ENCODE peak calls at places on chromosomes 12 and 14, in ten cellular contexts. One of them, this sample, is unnamed.

GRCh38 chr14:59490756-59491155 is 6.4 kb downstream of the JKAMP start:
- DNase-seq in left lung: no peak
- DNase-seq in fibroblast of lung: peak; percentile 30
- DNase-seq in CD4-positive, alpha-beta T cell: no peak
- DNase-seq in fibroblast of the aortic adventitia: no peak
- DNase-seq in astrocyte: peak; percentile 14
- DNase-seq in RWPE1: no peak
- DNase-seq in astrocyte of the cerebellum: no peak
- DNase-seq in stomach: no peak
- DNase-seq in AG04449: no peak
- DNase-seq in this sample: no peak

GRCh38 chr12:123111498-123112165 is 39.3 kb downstream of the PITPNM2 start:
- DNase-seq in left lung: no peak
- DNase-seq in fibroblast of lung: peak; percentile 83
- DNase-seq in CD4-positive, alpha-beta T cell: no peak
- DNase-seq in fibroblast of the aortic adventitia: no peak
- DNase-seq in astrocyte: peak; percentile 75
- DNase-seq in RWPE1: no peak
- DNase-seq in astrocyte of the cerebellum: peak; percentile 69
- DNase-seq in stomach: no peak
- DNase-seq in AG04449: no peak
- DNase-seq in this sample: no peak

GRCh38 chr12:70883855-70884254 is 36.7 kb downstream of the PTPRR start:
- DNase-seq in left lung: no peak
- DNase-seq in fibroblast of lung: no peak
- DNase-seq in CD4-positive, alpha-beta T cell: no peak
- DNase-seq in fibroblast of the aortic adventitia: no peak
- DNase-seq in astrocyte: no peak
- DNase-seq in RWPE1: no peak
- DNase-seq in astrocyte of the cerebellum: no peak
- DNase-seq in stomach: no peak
- DNase-seq in AG04449: no peak
- DNase-seq in this sample: no peak

GRCh38 chr12:24860546-24860945 is 88.4 kb downstream of the BCAT1 start:
- DNase-seq in left lung: no peak
- DNase-seq in fibroblast of lung: peak; percentile 82
- DNase-seq in CD4-positive, alpha-beta T cell: no peak
- DNase-seq in fibroblast of the aortic adventitia: peak; percentile 48
- DNase-seq in astrocyte: peak; percentile 76
- DNase-seq in RWPE1: no peak
- DNase-seq in astrocyte of the cerebellum: no peak
- DNase-seq in stomach: no peak
- DNase-seq in AG04449: no peak
- DNase-seq in this sample: no peak

GRCh38 chr12:356276-356988 is 32.7 kb downstream of the KDM5A start:
- DNase-seq in left lung: no peak
- DNase-seq in fibroblast of lung: peak; percentile 74
- DNase-seq in CD4-positive, alpha-beta T cell: no peak
- DNase-seq in fibroblast of the aortic adventitia: peak; percentile 2
- DNase-seq in astrocyte: peak; percentile 72
- DNase-seq in RWPE1: peak; percentile 6
- DNase-seq in astrocyte of the cerebellum: peak; percentile 33
- DNase-seq in stomach: no peak
- DNase-seq in AG04449: peak; percentile 16
- DNase-seq in this sample: no peak

GRCh38 chr14:72801381-72801812 is 92.5 kb downstream of the DPF3 start:
- DNase-seq in left lung: no peak
- DNase-seq in fibroblast of lung: peak; percentile 99
- DNase-seq in CD4-positive, alpha-beta T cell: no peak
- DNase-seq in fibroblast of the aortic adventitia: peak; percentile 88
- DNase-seq in astrocyte: peak; percentile 99
- DNase-seq in RWPE1: peak; percentile 82
- DNase-seq in astrocyte of the cerebellum: peak; percentile 91
- DNase-seq in stomach: no peak
- DNase-seq in AG04449: peak; percentile 87
- DNase-seq in this sample: no peak

GRCh38 chr12:106139422-106140141 is 828 bp upstream of the NUAK1 start:
- DNase-seq in left lung: peak; percentile 76
- DNase-seq in fibroblast of lung: peak; percentile 82
- DNase-seq in CD4-positive, alpha-beta T cell: no peak
- DNase-seq in fibroblast of the aortic adventitia: peak; percentile 60
- DNase-seq in astrocyte: peak; percentile 64
- DNase-seq in RWPE1: peak; percentile 62
- DNase-seq in astrocyte of the cerebellum: no peak
- DNase-seq in stomach: peak; percentile 79
- DNase-seq in AG04449: no peak
- DNase-seq in this sample: peak; percentile 22

GRCh38 chr12:51071663-51072062 is 11.7 kb downstream of the CSRNP2 start:
- DNase-seq in left lung: no peak
- DNase-seq in fibroblast of lung: no peak
- DNase-seq in CD4-positive, alpha-beta T cell: no peak
- DNase-seq in fibroblast of the aortic adventitia: no peak
- DNase-seq in astrocyte: no peak
- DNase-seq in RWPE1: no peak
- DNase-seq in astrocyte of the cerebellum: no peak
- DNase-seq in stomach: no peak
- DNase-seq in AG04449: no peak
- DNase-seq in this sample: no peak

GRCh38 chr12:127230843-127231260 is 1036.1 kb upstream of the TMEM132C start:
- DNase-seq in left lung: no peak
- DNase-seq in fibroblast of lung: peak; percentile 99
- DNase-seq in CD4-positive, alpha-beta T cell: no peak
- DNase-seq in fibroblast of the aortic adventitia: peak; percentile 96
- DNase-seq in astrocyte: peak; percentile 99
- DNase-seq in RWPE1: peak; percentile 48
- DNase-seq in astrocyte of the cerebellum: peak; percentile 80
- DNase-seq in stomach: no peak
- DNase-seq in AG04449: peak; percentile 94
- DNase-seq in this sample: no peak

GRCh38 chr12:62886796-62887195 is 48.2 kb downstream of the PPM1H start:
- DNase-seq in left lung: no peak
- DNase-seq in fibroblast of lung: no peak
- DNase-seq in CD4-positive, alpha-beta T cell: no peak
- DNase-seq in fibroblast of the aortic adventitia: no peak
- DNase-seq in astrocyte: no peak
- DNase-seq in RWPE1: no peak
- DNase-seq in astrocyte of the cerebellum: no peak
- DNase-seq in stomach: no peak
- DNase-seq in AG04449: no peak
- DNase-seq in this sample: no peak

GRCh38 chr12:49761677-49762467 is 20.5 kb downstream of the TMBIM6 start:
- DNase-seq in left lung: no peak
- DNase-seq in fibroblast of lung: no peak
- DNase-seq in CD4-positive, alpha-beta T cell: no peak
- DNase-seq in fibroblast of the aortic adventitia: no peak
- DNase-seq in astrocyte: no peak
- DNase-seq in RWPE1: no peak
- DNase-seq in astrocyte of the cerebellum: no peak
- DNase-seq in stomach: no peak
- DNase-seq in AG04449: no peak
- DNase-seq in this sample: no peak

GRCh38 chr12:31589582-31589895 is 1.4 kb downstream of the DENND5B start:
- DNase-seq in left lung: no peak
- DNase-seq in fibroblast of lung: no peak
- DNase-seq in CD4-positive, alpha-beta T cell: no peak
- DNase-seq in fibroblast of the aortic adventitia: no peak
- DNase-seq in astrocyte: no peak
- DNase-seq in RWPE1: no peak
- DNase-seq in astrocyte of the cerebellum: no peak
- DNase-seq in stomach: no peak
- DNase-seq in AG04449: no peak
- DNase-seq in this sample: no peak

GRCh38 chr12:92827836-92828431 is 101.2 kb downstream of the EEA1 start:
- DNase-seq in left lung: no peak
- DNase-seq in fibroblast of lung: peak; percentile 34
- DNase-seq in CD4-positive, alpha-beta T cell: no peak
- DNase-seq in fibroblast of the aortic adventitia: peak; percentile 57
- DNase-seq in astrocyte: peak; percentile 7
- DNase-seq in RWPE1: peak; percentile 49
- DNase-seq in astrocyte of the cerebellum: peak; percentile 12
- DNase-seq in stomach: no peak
- DNase-seq in AG04449: no peak
- DNase-seq in this sample: no peak

GRCh38 chr12:113006641-113007040 is 28.3 kb downstream of the OAS2 start:
- DNase-seq in left lung: no peak
- DNase-seq in fibroblast of lung: no peak
- DNase-seq in CD4-positive, alpha-beta T cell: no peak
- DNase-seq in fibroblast of the aortic adventitia: no peak
- DNase-seq in astrocyte: no peak
- DNase-seq in RWPE1: no peak
- DNase-seq in astrocyte of the cerebellum: no peak
- DNase-seq in stomach: no peak
- DNase-seq in AG04449: no peak
- DNase-seq in this sample: no peak

GRCh38 chr14:105305350-105305749 is 4.5 kb upstream of the BRF1 start:
- DNase-seq in left lung: no peak
- DNase-seq in fibroblast of lung: no peak
- DNase-seq in CD4-positive, alpha-beta T cell: no peak
- DNase-seq in fibroblast of the aortic adventitia: no peak
- DNase-seq in astrocyte: no peak
- DNase-seq in RWPE1: no peak
- DNase-seq in astrocyte of the cerebellum: no peak
- DNase-seq in stomach: no peak
- DNase-seq in AG04449: no peak
- DNase-seq in this sample: no peak

GRCh38 chr12:57816855-57817151 is 1.7 kb downstream of the AVIL start:
- DNase-seq in left lung: peak; percentile 61
- DNase-seq in fibroblast of lung: peak; percentile 39
- DNase-seq in CD4-positive, alpha-beta T cell: no peak
- DNase-seq in fibroblast of the aortic adventitia: peak; percentile 39
- DNase-seq in astrocyte: no peak
- DNase-seq in RWPE1: no peak
- DNase-seq in astrocyte of the cerebellum: no peak
- DNase-seq in stomach: no peak
- DNase-seq in AG04449: no peak
- DNase-seq in this sample: no peak

GRCh38 chr12:124332068-124332672 is 37.3 kb downstream of the RFLNA start:
- DNase-seq in left lung: no peak
- DNase-seq in fibroblast of lung: no peak
- DNase-seq in CD4-positive, alpha-beta T cell: no peak
- DNase-seq in fibroblast of the aortic adventitia: no peak
- DNase-seq in astrocyte: no peak
- DNase-seq in RWPE1: no peak
- DNase-seq in astrocyte of the cerebellum: no peak
- DNase-seq in stomach: no peak
- DNase-seq in AG04449: no peak
- DNase-seq in this sample: no peak
- TF ChIP-seq CTCF in left lung: no peak
- TF ChIP-seq CTCF in fibroblast of lung: no peak
- TF ChIP-seq CTCF in CD4-positive, alpha-beta T cell: no peak
- TF ChIP-seq CTCF in fibroblast of the aortic adventitia: peak; percentile 23
- TF ChIP-seq CTCF in astrocyte: peak; percentile 5
- TF ChIP-seq CTCF in RWPE1: no peak
- TF ChIP-seq CTCF in astrocyte of the cerebellum: peak; percentile 32
- TF ChIP-seq CTCF in stomach: no peak
- TF ChIP-seq CTCF in AG04449: peak; percentile 31
- TF ChIP-seq CTCF in this sample: no peak

GRCh38 chr12:93989913-93990312 is 158.5 kb upstream of the PLXNC1 start:
- DNase-seq in left lung: no peak
- DNase-seq in fibroblast of lung: no peak
- DNase-seq in CD4-positive, alpha-beta T cell: no peak
- DNase-seq in fibroblast of the aortic adventitia: no peak
- DNase-seq in astrocyte: no peak
- DNase-seq in RWPE1: no peak
- DNase-seq in astrocyte of the cerebellum: no peak
- DNase-seq in stomach: no peak
- DNase-seq in AG04449: no peak
- DNase-seq in this sample: no peak

GRCh38 chr12:93996321-93996720 is 152.1 kb upstream of the PLXNC1 start:
- DNase-seq in left lung: no peak
- DNase-seq in fibroblast of lung: no peak
- DNase-seq in CD4-positive, alpha-beta T cell: no peak
- DNase-seq in fibroblast of the aortic adventitia: no peak
- DNase-seq in astrocyte: no peak
- DNase-seq in RWPE1: no peak
- DNase-seq in astrocyte of the cerebellum: no peak
- DNase-seq in stomach: no peak
- DNase-seq in AG04449: no peak
- DNase-seq in this sample: no peak

GRCh38 chr12:93991882-93992415 is 156.4 kb upstream of the PLXNC1 start:
- DNase-seq in left lung: no peak
- DNase-seq in fibroblast of lung: no peak
- DNase-seq in CD4-positive, alpha-beta T cell: no peak
- DNase-seq in fibroblast of the aortic adventitia: no peak
- DNase-seq in astrocyte: peak; percentile 6
- DNase-seq in RWPE1: no peak
- DNase-seq in astrocyte of the cerebellum: no peak
- DNase-seq in stomach: no peak
- DNase-seq in AG04449: no peak
- DNase-seq in this sample: no peak

GRCh38 chr12:93990832-93991748 is 157.3 kb upstream of the PLXNC1 start:
- DNase-seq in left lung: no peak
- DNase-seq in fibroblast of lung: peak; percentile 64
- DNase-seq in CD4-positive, alpha-beta T cell: no peak
- DNase-seq in fibroblast of the aortic adventitia: peak; percentile 40
- DNase-seq in astrocyte: peak; percentile 47
- DNase-seq in RWPE1: no peak
- DNase-seq in astrocyte of the cerebellum: peak; percentile 27
- DNase-seq in stomach: no peak
- DNase-seq in AG04449: no peak
- DNase-seq in this sample: no peak
- TF ChIP-seq CTCF in left lung: no peak
- TF ChIP-seq CTCF in fibroblast of lung: peak; percentile 35
- TF ChIP-seq CTCF in CD4-positive, alpha-beta T cell: no peak
- TF ChIP-seq CTCF in fibroblast of the aortic adventitia: peak; percentile 50
- TF ChIP-seq CTCF in astrocyte: peak; percentile 42
- TF ChIP-seq CTCF in RWPE1: no peak
- TF ChIP-seq CTCF in astrocyte of the cerebellum: peak; percentile 68
- TF ChIP-seq CTCF in stomach: no peak
- TF ChIP-seq CTCF in AG04449: peak; percentile 53
- TF ChIP-seq CTCF in this sample: no peak

DNA sequence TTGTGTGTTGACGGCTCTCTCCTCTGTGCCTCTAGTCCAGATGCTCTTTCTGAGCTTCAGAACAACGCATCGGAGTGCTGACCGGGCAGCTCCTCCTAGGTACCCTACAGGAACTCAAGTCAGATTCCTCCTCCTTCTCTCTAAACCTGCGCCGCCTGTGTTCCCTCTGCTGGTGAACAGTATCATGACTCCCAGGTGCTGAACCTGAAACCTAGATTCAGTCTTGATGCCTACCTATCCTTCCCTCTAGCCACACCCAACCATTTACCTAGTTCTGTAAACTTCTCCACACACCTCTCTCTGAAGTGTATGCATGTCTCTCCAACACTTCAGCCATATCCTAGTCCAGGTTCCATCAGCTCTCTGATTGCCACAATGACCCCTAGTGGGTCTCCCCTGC is 112.7 kb downstream of the EFCAB11 start:
- DNase-seq in left lung: no peak
- DNase-seq in fibroblast of lung: no peak
- DNase-seq in CD4-positive, alpha-beta T cell: no peak
- DNase-seq in fibroblast of the aortic adventitia: no peak
- DNase-seq in astrocyte: no peak
- DNase-seq in RWPE1: no peak
- DNase-seq in astrocyte of the cerebellum: no peak
- DNase-seq in stomach: no peak
- DNase-seq in AG04449: no peak
- DNase-seq in this sample: no peak
- TF ChIP-seq CTCF in left lung: no peak
- TF ChIP-seq CTCF in fibroblast of lung: no peak
- TF ChIP-seq CTCF in CD4-positive, alpha-beta T cell: no peak
- TF ChIP-seq CTCF in fibroblast of the aortic adventitia: no peak
- TF ChIP-seq CTCF in astrocyte: no peak
- TF ChIP-seq CTCF in RWPE1: no peak
- TF ChIP-seq CTCF in astrocyte of the cerebellum: no peak
- TF ChIP-seq CTCF in stomach: no peak
- TF ChIP-seq CTCF in AG04449: no peak
- TF ChIP-seq CTCF in this sample: no peak

GRCh38 chr12:32947203-32947795 is 50.7 kb upstream of the PKP2 start:
- DNase-seq in left lung: no peak
- DNase-seq in fibroblast of lung: no peak
- DNase-seq in CD4-positive, alpha-beta T cell: no peak
- DNase-seq in fibroblast of the aortic adventitia: peak; percentile 24
- DNase-seq in astrocyte: no peak
- DNase-seq in RWPE1: peak; percentile 29
- DNase-seq in astrocyte of the cerebellum: peak; percentile 1
- DNase-seq in stomach: no peak
- DNase-seq in AG04449: no peak
- DNase-seq in this sample: no peak
- TF ChIP-seq CTCF in left lung: no peak
- TF ChIP-seq CTCF in fibroblast of lung: no peak
- TF ChIP-seq CTCF in CD4-positive, alpha-beta T cell: no peak
- TF ChIP-seq CTCF in fibroblast of the aortic adventitia: no peak
- TF ChIP-seq CTCF in astrocyte: no peak
- TF ChIP-seq CTCF in RWPE1: peak; percentile 32
- TF ChIP-seq CTCF in astrocyte of the cerebellum: no peak
- TF ChIP-seq CTCF in stomach: no peak
- TF ChIP-seq CTCF in AG04449: no peak
- TF ChIP-seq CTCF in this sample: no peak

This sample was measured in activated B cell treated with CpG ODN at 0.5 μM for 24 hours.